ENCODE peak calls at places on chromosome 9, in seven cellular contexts. J is cardiac muscle cell, H is GM23338, Z is right atrium auricular region, G is adrenal gland, R is PC-3, S is Peyer's patch. I is an unnamed sample.

GRCh38 chr9:118418887-118419620 is 714.9 kb downstream of the TLR4 start:
- DNase-seq in J (no peak), H (no peak), Z (no peak), G (no peak), R (peak; percentile 65), S (peak; percentile 71), I (no peak)

GRCh38 chr9:92342825-92343488 is 17.2 kb downstream of the CENPP start:
- DNase-seq in J (no peak), H (no peak), Z (no peak), G (no peak), R (peak; percentile 19), S (no peak), I (no peak)

GRCh38 chr9:112447283-112447761 is 39.3 kb upstream of the KIAA1958 start:
- DNase-seq in J (no peak), H (no peak), Z (no peak), G (no peak), R (no peak), S (no peak), I (no peak)

GRCh38 chr9:87537625-87538024 is 40.0 kb downstream of the DAPK1 start:
- DNase-seq in J (no peak), H (no peak), Z (no peak), G (no peak), R (no peak), S (no peak), I (no peak)

GRCh38 chr9:4842734-4843133 is 50.0 kb downstream of the RCL1 start:
- DNase-seq in J (no peak), H (no peak), Z (no peak), G (no peak), R (no peak), S (no peak), I (no peak)

GRCh38 chr9:129472651-129473102 is 148.2 kb downstream of the C9orf50 start:
- DNase-seq in J (no peak), H (peak; percentile 38), Z (no peak), G (no peak), R (no peak), S (no peak), I (no peak)

GRCh38 chr9:75539558-75539957 is 350.9 kb upstream of the PCSK5 start:
- DNase-seq in J (no peak), H (no peak), Z (no peak), G (no peak), R (no peak), S (no peak), I (no peak)

GRCh38 chr9:35110327-35110758 is 5.3 kb downstream of the ATOSB start:
- DNase-seq in J (no peak), H (no peak), Z (no peak), G (peak; percentile 81), R (peak; percentile 56), S (peak; percentile 45), I (peak; percentile 82)

GRCh38 chr9:36101916-36102741 is 34.4 kb upstream of the GLIPR2 start:
- DNase-seq in J (no peak), H (no peak), Z (peak; percentile 73), G (peak; percentile 70), R (peak; percentile 93), S (peak; percentile 64), I (no peak)

DNA sequence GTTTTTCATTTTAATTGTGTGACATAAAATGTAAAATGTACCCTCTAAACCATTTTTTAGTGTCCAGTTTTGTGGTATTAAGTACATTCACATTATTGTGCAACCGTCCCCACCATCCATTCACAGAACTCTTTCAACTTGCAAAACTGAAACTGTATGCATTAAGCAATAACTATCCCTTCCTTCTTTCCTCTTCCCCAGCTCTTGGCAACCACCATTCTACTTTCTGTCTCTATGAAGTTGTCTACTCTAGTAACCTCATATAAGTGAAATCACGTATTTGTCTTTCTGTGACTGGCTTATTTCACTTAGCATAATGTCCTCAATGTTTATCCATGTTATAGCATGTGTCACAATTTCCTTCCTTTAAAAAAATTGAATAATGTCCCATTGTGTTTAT is 142.4 kb downstream of the C9orf152 start:
- DNase-seq in J (no peak), H (no peak), Z (no peak), G (no peak), R (no peak), S (no peak), I (no peak)
- H3K27ac ChIP-seq in J (no peak overlapping the region), H (no peak overlapping the region), Z (no peak overlapping the region), G (peak overlapping the region; percentile 18), R (no peak overlapping the region), S (no peak overlapping the region), I (no peak overlapping the region)

DNA sequence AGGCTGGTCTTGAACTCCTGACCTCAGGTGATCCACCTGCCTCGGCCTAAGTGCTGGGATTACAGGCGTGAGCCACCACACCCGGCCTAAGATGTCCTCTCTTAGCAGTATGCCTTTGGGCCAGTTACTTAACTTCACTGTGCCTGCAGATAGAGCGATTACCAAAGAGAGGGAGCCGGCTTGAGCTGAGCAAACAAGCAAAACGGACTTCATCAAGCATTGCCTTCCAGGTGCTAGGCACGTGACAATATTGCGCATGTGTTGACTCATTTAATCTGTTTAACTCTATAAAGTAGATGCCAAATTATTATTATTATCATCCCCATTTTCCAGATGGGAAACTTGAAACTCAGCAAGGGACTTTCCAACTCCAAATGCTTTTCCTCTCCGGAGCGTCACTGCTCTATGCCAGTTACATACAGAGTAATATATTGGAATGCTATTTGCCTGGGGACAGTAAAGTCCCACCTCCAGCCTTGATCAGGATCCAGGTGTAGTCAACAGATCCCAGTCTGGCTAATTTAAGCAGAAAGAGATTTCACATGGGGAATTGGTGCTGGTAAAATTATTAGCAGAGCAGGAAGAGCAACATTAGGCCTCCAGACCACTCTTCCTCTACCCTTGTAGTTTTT is 5.6 kb upstream of the C9orf152 start:
- DNase-seq in J (no peak), H (no peak), Z (no peak), G (no peak), R (no peak), S (peak; percentile 68), I (no peak)
- H3K27ac ChIP-seq in J (no peak overlapping the region), H (no peak overlapping the region), Z (no peak overlapping the region), G (no peak overlapping the region), R (no peak overlapping the region), S (no peak overlapping the region), I (no peak overlapping the region)

DNA sequence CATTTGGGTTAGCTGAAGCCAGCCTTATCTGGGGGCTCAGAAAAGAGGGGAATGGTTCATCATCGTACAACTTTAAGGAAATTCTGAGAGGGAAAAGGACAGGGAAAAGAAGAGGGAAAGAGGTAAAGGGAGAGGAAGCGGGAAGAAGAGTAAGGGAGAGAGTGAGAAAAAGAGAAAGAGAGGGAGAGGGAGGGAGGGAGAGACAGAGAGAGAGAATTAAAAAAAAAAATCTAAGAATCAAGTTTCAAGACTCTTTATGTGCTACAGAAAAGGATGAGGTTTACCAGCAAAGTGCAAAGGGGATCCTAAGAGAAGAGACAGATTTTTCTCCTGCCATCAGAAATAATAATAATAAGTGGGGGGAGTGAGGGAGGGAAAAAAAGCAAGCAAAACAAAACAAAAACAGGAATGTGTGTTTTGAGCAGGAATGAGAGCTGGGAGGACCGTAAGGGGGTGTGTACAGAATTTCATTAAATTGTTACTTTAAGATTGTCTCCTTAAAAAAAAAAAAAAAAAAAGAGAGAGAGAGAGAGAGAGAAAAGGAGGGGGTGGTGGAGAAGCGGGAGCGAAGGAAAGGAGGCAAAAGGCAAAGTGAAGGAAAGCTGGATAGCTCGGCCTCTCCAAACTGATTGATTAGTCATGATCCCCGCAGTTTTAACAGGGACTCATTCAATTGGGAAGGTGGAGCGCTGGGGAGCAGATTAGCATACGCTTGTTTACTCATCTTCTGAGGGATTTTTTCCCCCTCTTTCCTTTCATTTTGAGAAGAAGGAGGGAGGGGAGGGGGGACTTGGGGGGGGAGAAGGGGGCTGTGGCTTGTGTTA is 438 bp upstream of the PAPPA start:
- DNase-seq in J (no peak), H (peak; percentile 87), Z (no peak), G (no peak), R (peak; percentile 35), S (no peak), I (no peak)
- H3K27ac ChIP-seq in J (no peak overlapping the region), H (no peak overlapping the region), Z (peak overlapping the region; percentile 69), G (peak overlapping the region; percentile 84), R (no peak overlapping the region), S (no peak overlapping the region), I (no peak overlapping the region)

GRCh38 chr9:85527331-85528015 is 214.3 kb downstream of the AGTPBP1 start:
- DNase-seq in J (no peak), H (no peak), Z (no peak), G (no peak), R (no peak), S (no peak), I (peak; percentile 21)
- H3K27ac ChIP-seq in J (no peak overlapping the region), H (no peak overlapping the region), Z (peak overlapping the region; percentile 71), G (peak overlapping the region; percentile 66), R (no peak overlapping the region), S (no peak overlapping the region), I (peak overlapping the region; percentile 100)

GRCh38 chr9:110777843-110778215 is 109.2 kb downstream of the MUSK start:
- DNase-seq in J (no peak), H (no peak), Z (no peak), G (no peak), R (no peak), S (no peak), I (no peak)

GRCh38 chr9:110777201-110777842 is 108.7 kb downstream of the MUSK start:
- DNase-seq in J (no peak), H (no peak), Z (no peak), G (no peak), R (no peak), S (no peak), I (no peak)

GRCh38 chr9:110775724-110776123 is 107.1 kb downstream of the MUSK start:
- DNase-seq in J (no peak), H (no peak), Z (no peak), G (no peak), R (no peak), S (no peak), I (no peak)

GRCh38 chr9:110776207-110776606 is 107.6 kb downstream of the MUSK start:
- DNase-seq in J (no peak), H (no peak), Z (no peak), G (no peak), R (no peak), S (no peak), I (no peak)
- H3K27ac ChIP-seq in J (no peak overlapping the region), H (no peak overlapping the region), Z (no peak overlapping the region), G (peak overlapping the region; percentile 62), R (no peak overlapping the region), S (no peak overlapping the region), I (peak overlapping the region; percentile 50)

GRCh38 chr9:134398756-134399155 is 72.5 kb downstream of the RXRA start:
- DNase-seq in J (no peak), H (no peak), Z (no peak), G (no peak), R (no peak), S (no peak), I (no peak)

GRCh38 chr9:134395727-134396257 is 69.5 kb downstream of the RXRA start:
- DNase-seq in J (no peak), H (no peak), Z (no peak), G (no peak), R (no peak), S (no peak), I (no peak)

GRCh38 chr9:134396258-134396742 is 70.0 kb downstream of the RXRA start:
- DNase-seq in J (no peak), H (no peak), Z (no peak), G (no peak), R (no peak), S (peak; percentile 79), I (no peak)

GRCh38 chr9:134395002-134395517 is 68.8 kb downstream of the RXRA start:
- DNase-seq in J (no peak), H (no peak), Z (no peak), G (no peak), R (no peak), S (no peak), I (no peak)

GRCh38 chr9:134396825-134397224 is 70.6 kb downstream of the RXRA start:
- DNase-seq in J (no peak), H (no peak), Z (no peak), G (no peak), R (no peak), S (peak; percentile 69), I (no peak)
- H3K27ac ChIP-seq in J (no peak overlapping the region), H (no peak overlapping the region), Z (peak overlapping the region; percentile 9), G (peak overlapping the region; percentile 70), R (no peak overlapping the region), S (peak overlapping the region; percentile 65), I (no peak overlapping the region)